ENCODE peak calls at places on chromosomes 7 and 10, in six cellular contexts. W is fibroblast of villous mesenchyme, S is cardiac fibroblast, L is astrocyte, O is fibroblast of lung, Z is epithelial cell of esophagus. Y is an unnamed sample.

GRCh38 chr7:21318190-21318915 is 109.5 kb upstream of the SP4 start:
- DNase-seq in W (peak; percentile 32), S (peak; percentile 38), L (no peak), O (peak; percentile 37), Z (peak; percentile 21), Y (no peak)

GRCh38 chr7:5472432-5473315 is 49.0 kb upstream of the TNRC18 start:
- DNase-seq in W (no peak), S (no peak), L (no peak), O (no peak), Z (no peak), Y (no peak)

GRCh38 chr10:72276013-72276387 is 2.3 kb downstream of the DDIT4 start:
- DNase-seq in W (peak; percentile 50), S (peak; percentile 56), L (no peak), O (peak; percentile 39), Z (peak; percentile 81), Y (no peak)

GRCh38 chr10:131725736-131726459 is 174.9 kb upstream of the PPP2R2D start:
- DNase-seq in W (no peak), S (no peak), L (no peak), O (no peak), Z (no peak), Y (peak; percentile 37)

GRCh38 chr10:44723654-44724053 is 187.5 kb upstream of the TMEM72 start:
- DNase-seq in W (peak; percentile 57), S (peak; percentile 91), L (peak; percentile 79), O (peak; percentile 28), Z (peak; percentile 87), Y (no peak)

GRCh38 chr7:28573751-28574295 is 161.5 kb downstream of the CREB5 start:
- DNase-seq in W (peak; percentile 38), S (peak; percentile 15), L (peak; percentile 91), O (peak; percentile 8), Z (peak; percentile 15), Y (peak; percentile 44)

GRCh38 chr7:42574693-42575084 is 337.2 kb downstream of the C7orf25 start:
- DNase-seq in W (peak; percentile 7), S (peak; percentile 23), L (no peak), O (peak; percentile 25), Z (peak; percentile 41), Y (no peak)

GRCh38 chr10:29435809-29436501 is 147.1 kb downstream of the LYZL1 start:
- DNase-seq in W (peak; percentile 60), S (no peak), L (peak; percentile 75), O (peak; percentile 27), Z (no peak), Y (no peak)

GRCh38 chr7:144454256-144455039 is 51.0 kb upstream of the NOBOX start:
- DNase-seq in W (no peak), S (peak; percentile 18), L (no peak), O (peak; percentile 6), Z (peak; percentile 17), Y (no peak)

GRCh38 chr10:62610649-62611229 is 193.8 kb upstream of the ADO start:
- DNase-seq in W (peak; percentile 61), S (peak; percentile 66), L (peak; percentile 23), O (peak; percentile 58), Z (peak; percentile 64), Y (no peak)

GRCh38 chr7:96354881-96355280 is 33.0 kb upstream of the SLC25A13 start:
- DNase-seq in W (no peak), S (no peak), L (no peak), O (no peak), Z (peak; percentile 21), Y (no peak)

GRCh38 chr7:96426027-96426426 is 104.1 kb upstream of the SLC25A13 start:
- DNase-seq in W (no peak), S (peak; percentile 21), L (no peak), O (peak; percentile 9), Z (peak; percentile 67), Y (no peak)

GRCh38 chr10:31698169-31698890 is 230.3 kb downstream of the ARHGAP12 start:
- DNase-seq in W (peak; percentile 96), S (peak; percentile 97), L (peak; percentile 77), O (peak; percentile 95), Z (peak; percentile 64), Y (no peak)

GRCh38 chr7:154651501-154651900 is 351.4 kb downstream of the PAXIP1 start:
- DNase-seq in W (no peak), S (no peak), L (no peak), O (no peak), Z (no peak), Y (no peak)

GRCh38 chr7:131383937-131384635 is 56.4 kb downstream of the MKLN1 start:
- DNase-seq in W (no peak), S (no peak), L (no peak), O (no peak), Z (no peak), Y (no peak)

GRCh38 chr10:51272580-51272979 is 198.3 kb downstream of the PRKG1 start:
- DNase-seq in W (no peak), S (no peak), L (no peak), O (peak; percentile 32), Z (no peak), Y (no peak)

GRCh38 chr7:121547341-121548092 is 151.4 kb upstream of the FAM3C start:
- DNase-seq in W (peak; percentile 79), S (peak; percentile 86), L (peak; percentile 45), O (peak; percentile 84), Z (peak; percentile 78), Y (no peak)

GRCh38 chr10:101040061-101040460 is 9.0 kb downstream of the SFXN3 start:
- DNase-seq in W (no peak), S (no peak), L (no peak), O (no peak), Z (no peak), Y (no peak)

GRCh38 chr10:14306201-14306600 is 24.5 kb downstream of the FRMD4A start:
- DNase-seq in W (no peak), S (no peak), L (no peak), O (no peak), Z (no peak), Y (no peak)

GRCh38 chr10:120336910-120337540 is 120.0 kb upstream of the PLPP4 start:
- DNase-seq in W (peak; percentile 20), S (peak; percentile 58), L (peak; percentile 7), O (peak; percentile 10), Z (peak; percentile 60), Y (no peak)

GRCh38 chr10:118734477-118734876 is 20.3 kb downstream of the CACUL1 start:
- DNase-seq in W (peak; percentile 16), S (peak; percentile 19), L (no peak), O (peak; percentile 22), Z (no peak), Y (no peak)

GRCh38 chr10:6136215-6137201 is 47.7 kb downstream of the RBM17 start:
- DNase-seq in W (no peak), S (peak; percentile 82), L (peak; percentile 78), O (peak; percentile 56), Z (peak; percentile 74), Y (no peak)

DNA sequence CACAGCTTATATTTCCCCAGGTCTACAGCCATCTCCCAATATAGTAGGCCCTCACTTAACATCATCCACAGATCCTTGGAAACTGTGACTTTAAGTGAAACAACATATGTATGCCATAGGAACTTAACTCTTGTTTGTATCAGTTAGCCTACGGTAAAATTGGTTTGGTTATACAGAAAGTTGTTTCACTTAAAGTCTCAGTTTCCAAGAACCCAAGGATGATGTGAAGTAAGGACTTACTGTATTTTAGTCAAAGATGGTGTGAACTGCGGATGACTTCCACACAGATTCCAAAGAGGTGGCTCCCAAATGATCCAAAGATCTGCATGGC is 56.4 kb upstream of the MRLN start:
- DNase-seq in W (no peak), S (no peak), L (no peak), O (no peak), Z (no peak), Y (no peak)
- TF ChIP-seq CTCF in W (no peak), S (no peak), L (no peak), O (no peak), Z (no peak), Y (no peak)

GRCh38 chr10:27099448-27099847 is 846 bp downstream of the ANKRD26 start:
- DNase-seq in W (no peak), S (peak; percentile 2), L (no peak), O (no peak), Z (no peak), Y (no peak)

GRCh38 chr10:27104919-27105318 is 4.6 kb upstream of the ANKRD26 start:
- DNase-seq in W (no peak), S (no peak), L (no peak), O (no peak), Z (no peak), Y (no peak)

GRCh38 chr10:27100800-27101347 is 580 bp upstream of the ANKRD26 start:
- DNase-seq in W (no peak), S (no peak), L (no peak), O (no peak), Z (no peak), Y (no peak)

DNA sequence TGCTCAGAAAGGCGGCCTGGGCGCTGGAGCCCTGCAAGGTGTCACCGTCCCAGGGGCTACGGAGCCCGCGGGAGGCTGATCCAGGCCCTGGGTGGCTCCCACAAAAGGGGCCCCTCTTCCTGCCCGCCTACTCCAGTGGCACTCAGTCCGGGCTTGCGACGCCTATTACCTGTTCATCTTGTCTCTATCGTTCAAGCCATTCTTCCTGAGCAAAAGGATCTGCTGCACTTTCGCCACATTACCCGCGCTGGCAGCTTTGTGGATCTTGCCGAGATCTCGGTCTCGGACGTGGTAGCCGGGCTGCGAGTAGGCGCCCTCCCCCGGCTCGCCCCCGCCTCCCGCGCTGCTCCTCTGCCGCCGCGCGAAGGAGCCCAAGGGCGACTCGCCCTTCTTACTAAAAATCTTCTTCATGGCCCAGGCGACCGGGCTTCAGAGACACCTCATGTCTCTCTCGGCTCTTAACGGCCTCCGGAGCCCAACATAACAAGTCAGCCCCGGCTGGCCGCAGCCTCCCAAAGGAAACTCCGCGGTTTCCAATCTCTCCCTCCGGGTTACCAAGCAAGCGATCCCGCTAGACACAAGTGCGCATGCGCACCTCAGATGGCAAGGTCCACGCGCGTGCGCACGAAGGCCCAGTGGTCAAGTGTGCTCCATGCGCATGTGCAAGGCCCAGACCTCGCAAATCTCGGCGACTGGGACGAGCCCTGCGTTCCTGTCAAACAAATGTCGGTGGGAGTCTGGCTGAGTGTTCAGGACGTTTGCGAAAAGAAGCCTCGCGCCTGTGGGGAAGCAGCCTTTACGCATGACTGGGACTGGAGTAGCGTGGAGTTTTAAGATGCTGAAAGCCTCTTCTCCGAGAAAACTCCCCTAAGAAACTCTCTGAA is at the start of gene ANKRD26:
- DNase-seq in W (peak; percentile 97), S (peak; percentile 98), L (peak; percentile 82), O (peak; percentile 97), Z (peak; percentile 96), Y (peak; percentile 97)
- TF ChIP-seq CTCF in W (no peak), S (no peak), L (no peak), O (no peak), Z (no peak), Y (no peak)

GRCh38 chr7:140661124-140661523 is 11.6 kb upstream of the ADCK2 start:
- DNase-seq in W (no peak), S (no peak), L (no peak), O (peak; percentile 51), Z (no peak), Y (no peak)
- TF ChIP-seq CTCF in W (peak; percentile 18), S (no peak), L (no peak), O (no peak), Z (peak; percentile 36), Y (no peak)

DNA sequence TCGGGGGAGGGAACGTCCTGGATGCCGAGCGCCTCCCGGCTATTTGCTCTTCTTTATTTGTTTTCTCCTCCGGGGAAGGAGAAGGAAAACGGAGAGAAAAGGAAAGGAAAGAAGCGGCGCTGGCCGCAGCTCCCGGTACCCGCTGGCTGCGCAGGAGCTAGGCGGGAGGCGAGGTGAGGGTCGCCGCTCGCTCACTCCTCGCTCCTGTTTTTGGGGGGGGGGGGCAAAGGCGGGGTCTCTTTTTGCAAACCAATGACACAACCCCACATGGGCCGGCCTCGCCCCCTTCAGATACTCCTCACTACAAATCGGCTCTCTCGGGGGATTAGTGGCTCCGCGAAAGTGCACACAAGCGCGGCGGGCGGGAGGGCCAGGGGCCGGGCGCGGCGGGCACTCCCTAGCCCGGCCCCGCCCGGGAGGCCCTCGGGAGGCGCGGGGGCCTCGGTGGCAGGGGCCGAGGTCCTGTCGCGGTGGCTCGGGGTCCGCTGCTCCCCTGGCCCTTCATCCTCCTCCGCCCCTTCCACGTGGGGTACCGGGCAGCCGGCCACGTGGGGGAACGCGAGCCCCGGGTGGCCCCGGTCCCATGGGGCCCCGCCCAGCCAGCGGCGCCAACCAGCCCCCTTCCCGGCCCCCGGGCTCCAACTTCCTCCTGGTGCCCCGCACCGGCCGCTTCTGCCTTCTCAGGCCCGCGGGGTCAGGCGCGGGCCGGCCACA is 650 bp upstream of the CTBP2 start:
- DNase-seq in W (peak; percentile 93), S (peak; percentile 80), L (peak; percentile 80), O (peak; percentile 88), Z (peak; percentile 78), Y (peak; percentile 63)
- TF ChIP-seq CTCF in W (no peak), S (no peak), L (no peak), O (no peak), Z (no peak), Y (peak; percentile 22)

Y was measured in mesothelial cell of epicardium.